ENCODE peak calls at places on chromosomes 6 and 20, in five cellular contexts. One of them, this sample, is unnamed. For H3K9me3, the result is how much of the 10 kb centered on the place peaks cover.

GRCh38 chr20:59356662-59357061 is 56.3 kb downstream of the EDN3 start:
- DNase-seq in lower lobe of right lung: no peak
- DNase-seq in HAP-1: no peak
- DNase-seq in naive thymus-derived CD4-positive, alpha-beta T cell: no peak
- DNase-seq in Caco-2: no peak
- DNase-seq in this sample: no peak

GRCh38 chr20:32343438-32343837 is 14.7 kb upstream of the ASXL1 start:
- DNase-seq in HAP-1: no peak
- DNase-seq in Caco-2: no peak
- DNase-seq in lower lobe of right lung: no peak
- DNase-seq in naive thymus-derived CD4-positive, alpha-beta T cell: no peak
- DNase-seq in this sample: no peak

GRCh38 chr20:50283922-50284810 is 93.5 kb downstream of the CEBPB start:
- DNase-seq in lower lobe of right lung: peak
- DNase-seq in Caco-2: no peak
- DNase-seq in naive thymus-derived CD4-positive, alpha-beta T cell: no peak
- DNase-seq in HAP-1: no peak
- DNase-seq in this sample: no peak

GRCh38 chr20:40768105-40768504 is 79.1 kb upstream of the MAFB start:
- DNase-seq in HAP-1: no peak
- DNase-seq in Caco-2: no peak
- DNase-seq in naive thymus-derived CD4-positive, alpha-beta T cell: no peak
- DNase-seq in lower lobe of right lung: no peak
- DNase-seq in this sample: no peak

GRCh38 chr6:13863699-13864155 is 49.4 kb upstream of the MCUR1 start:
- DNase-seq in lower lobe of right lung: no peak
- DNase-seq in Caco-2: peak
- DNase-seq in HAP-1: no peak
- DNase-seq in naive thymus-derived CD4-positive, alpha-beta T cell: no peak
- DNase-seq in this sample: peak

GRCh38 chr6:128161839-128162238 is 261.0 kb upstream of the THEMIS start:
- DNase-seq in Caco-2: no peak
- DNase-seq in HAP-1: peak
- DNase-seq in naive thymus-derived CD4-positive, alpha-beta T cell: no peak
- DNase-seq in lower lobe of right lung: no peak
- DNase-seq in this sample: no peak

GRCh38 chr20:37564388-37565133 is 36.9 kb upstream of the BLCAP start:
- DNase-seq in HAP-1: peak
- DNase-seq in naive thymus-derived CD4-positive, alpha-beta T cell: peak
- DNase-seq in Caco-2: peak
- DNase-seq in lower lobe of right lung: peak
- DNase-seq in this sample: peak

GRCh38 chr6:130018830-130019795 is 732 bp downstream of the L3MBTL3 start:
- DNase-seq in naive thymus-derived CD4-positive, alpha-beta T cell: peak
- DNase-seq in lower lobe of right lung: peak
- DNase-seq in HAP-1: peak
- DNase-seq in Caco-2: peak
- DNase-seq in this sample: peak

GRCh38 chr6:156438519-156438918 is 338.7 kb upstream of the ARID1B start:
- DNase-seq in Caco-2: no peak
- DNase-seq in lower lobe of right lung: no peak
- DNase-seq in naive thymus-derived CD4-positive, alpha-beta T cell: no peak
- DNase-seq in HAP-1: no peak
- DNase-seq in this sample: no peak

DNA sequence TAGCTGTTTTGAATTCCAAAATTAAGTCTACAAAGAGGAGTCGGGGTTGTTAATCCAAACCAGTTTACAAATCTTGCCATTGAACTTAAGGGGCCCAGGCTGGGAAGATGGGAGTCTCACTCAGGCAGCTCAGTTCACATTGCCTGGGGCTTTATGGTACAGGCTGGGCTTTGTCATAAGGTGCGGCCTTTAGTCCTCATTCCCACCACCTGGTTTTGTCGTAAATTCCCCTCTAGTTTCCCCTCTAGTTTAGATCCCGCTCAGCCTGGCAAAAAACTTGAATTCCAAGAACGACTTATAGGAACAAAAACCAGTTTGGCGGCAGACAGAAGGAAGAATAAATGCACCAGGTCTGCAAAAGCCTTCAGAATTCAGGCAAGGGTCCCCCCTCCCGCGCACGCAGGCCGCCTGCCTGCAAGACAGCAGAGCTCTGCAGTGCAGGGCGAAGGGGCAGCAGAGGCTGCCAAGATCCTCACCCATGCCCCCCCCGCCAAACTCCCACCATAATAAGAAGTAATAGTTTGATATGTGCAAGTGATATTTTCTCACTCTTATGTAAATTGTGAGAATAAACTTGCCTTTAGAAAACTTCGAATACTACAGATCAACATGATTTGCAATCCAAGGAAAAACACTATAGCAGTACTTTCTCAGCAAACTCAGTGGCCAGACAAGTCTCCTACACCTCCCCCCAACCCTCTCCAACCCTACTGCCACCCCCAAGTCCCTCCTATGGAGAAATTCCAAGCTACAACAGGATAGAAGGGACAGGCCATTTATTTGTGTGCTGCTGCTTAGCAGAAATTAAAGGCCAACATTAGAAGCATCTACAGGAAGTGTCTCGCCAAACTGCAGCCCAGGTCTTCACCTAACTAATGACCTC is 4.0 kb downstream of the BMP7 start:
- DNase-seq in HAP-1: peak
- DNase-seq in Caco-2: no peak
- DNase-seq in naive thymus-derived CD4-positive, alpha-beta T cell: no peak
- DNase-seq in lower lobe of right lung: no peak
- DNase-seq in this sample: no peak
- H3K4me3 ChIP-seq in HAP-1: no peak
- H3K4me3 ChIP-seq in Caco-2: no peak
- H3K4me3 ChIP-seq in naive thymus-derived CD4-positive, alpha-beta T cell: no peak
- H3K4me3 ChIP-seq in lower lobe of right lung: no peak
- H3K4me3 ChIP-seq in this sample: no peak

GRCh38 chr20:29750268-29750899 is 1507.1 kb upstream of the DEFB115 start:
- DNase-seq in HAP-1: no peak
- DNase-seq in naive thymus-derived CD4-positive, alpha-beta T cell: no peak
- DNase-seq in Caco-2: no peak
- DNase-seq in lower lobe of right lung: no peak
- DNase-seq in this sample: no peak
- H3K9me3 ChIP-seq in HAP-1: under half
- H3K9me3 ChIP-seq in naive thymus-derived CD4-positive, alpha-beta T cell: under half
- H3K9me3 ChIP-seq in Caco-2: under half
- H3K9me3 ChIP-seq in lower lobe of right lung: under half
- H3K9me3 ChIP-seq in this sample: under half

DNA sequence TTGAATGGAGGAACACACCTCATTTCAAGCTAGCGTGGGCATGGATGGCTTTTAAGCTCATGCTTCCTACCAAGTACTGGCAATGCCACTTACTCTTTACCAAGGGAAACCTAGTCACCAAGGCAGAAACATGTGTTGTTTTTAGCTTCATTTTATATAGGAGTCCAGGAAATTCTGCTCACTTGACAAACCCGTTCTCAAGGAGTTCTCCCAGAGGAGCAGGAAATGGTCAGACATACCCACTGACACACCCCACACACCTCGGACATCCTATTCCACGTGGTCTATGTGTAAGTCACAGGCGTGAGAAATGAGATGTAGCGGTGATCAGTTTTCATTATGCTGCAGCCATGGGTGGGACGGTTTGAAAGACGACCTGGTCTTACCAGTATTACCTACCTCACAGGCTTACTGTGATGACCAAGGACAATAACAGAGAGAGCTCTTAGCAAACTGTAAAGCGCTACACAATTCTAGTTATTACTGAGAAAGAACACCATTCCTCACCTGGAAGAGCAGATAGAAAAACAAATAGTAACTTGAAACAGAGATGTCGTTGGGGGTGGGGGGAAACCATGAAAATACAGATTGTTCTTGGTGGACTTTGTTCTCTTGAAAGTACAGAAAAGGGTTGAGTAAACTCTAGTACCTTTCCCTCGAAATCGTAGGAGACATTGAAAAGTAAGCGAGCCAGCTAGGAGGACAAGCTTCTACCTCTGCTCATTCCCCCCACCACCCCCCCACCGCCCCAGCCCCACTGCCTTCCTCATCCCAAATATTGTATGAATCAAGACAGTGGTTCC is 1.7 kb downstream of the CNKSR3 start:
- DNase-seq in Caco-2: peak
- DNase-seq in naive thymus-derived CD4-positive, alpha-beta T cell: no peak
- DNase-seq in lower lobe of right lung: no peak
- DNase-seq in HAP-1: peak
- DNase-seq in this sample: no peak
- H3K4me3 ChIP-seq in Caco-2: peak
- H3K4me3 ChIP-seq in naive thymus-derived CD4-positive, alpha-beta T cell: no peak
- H3K4me3 ChIP-seq in lower lobe of right lung: peak
- H3K4me3 ChIP-seq in HAP-1: peak
- H3K4me3 ChIP-seq in this sample: peak

DNA sequence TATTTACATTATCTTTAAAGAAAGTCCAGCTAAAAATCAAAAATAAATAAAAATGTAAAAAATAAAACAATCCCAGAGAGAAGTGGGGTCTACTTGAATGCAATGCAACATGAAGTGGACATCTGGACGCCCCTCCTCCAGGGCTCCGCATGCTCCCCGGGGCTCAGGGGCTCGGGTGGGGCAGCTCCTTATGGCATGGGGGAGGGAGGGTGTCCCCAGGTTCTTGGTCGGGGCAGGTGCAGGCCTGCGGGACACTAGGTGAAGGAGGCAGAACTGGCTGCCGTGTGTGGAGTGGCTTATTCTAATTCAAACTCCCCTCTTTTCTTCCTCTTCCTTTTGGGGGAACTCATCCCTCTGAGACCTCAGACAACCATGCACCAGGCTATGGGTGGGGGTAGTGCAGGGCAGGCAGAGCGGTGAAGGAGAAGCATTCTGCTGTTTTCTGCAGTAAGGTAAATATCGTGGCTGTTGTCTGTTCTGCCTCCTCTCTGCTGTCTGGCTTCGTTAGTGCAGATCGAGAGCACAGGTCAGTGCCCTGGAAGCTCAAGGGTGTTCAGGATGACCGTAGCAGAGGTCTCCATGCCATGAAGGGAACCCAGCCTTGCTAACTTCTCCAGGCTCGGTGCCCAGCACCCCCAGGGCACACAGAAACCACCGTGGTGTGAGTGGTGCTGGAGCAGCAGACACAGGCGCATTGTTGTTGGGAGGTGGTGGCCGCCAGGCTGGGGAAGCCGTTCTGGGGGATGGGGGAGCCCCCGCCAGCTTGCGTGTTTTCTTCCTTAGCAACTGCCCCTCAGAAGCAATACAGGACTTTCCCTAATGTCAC is 82.6 kb downstream of the TTLL2 start:
- DNase-seq in naive thymus-derived CD4-positive, alpha-beta T cell: no peak
- DNase-seq in HAP-1: no peak
- DNase-seq in Caco-2: no peak
- DNase-seq in lower lobe of right lung: no peak
- DNase-seq in this sample: no peak
- H3K9me3 ChIP-seq in naive thymus-derived CD4-positive, alpha-beta T cell: under half
- H3K9me3 ChIP-seq in HAP-1: under half
- H3K9me3 ChIP-seq in Caco-2: under half
- H3K9me3 ChIP-seq in lower lobe of right lung: under half
- H3K9me3 ChIP-seq in this sample: under half

GRCh38 chr6:15340105-15340601 is 94.3 kb downstream of the JARID2 start:
- DNase-seq in lower lobe of right lung: no peak
- DNase-seq in naive thymus-derived CD4-positive, alpha-beta T cell: no peak
- DNase-seq in HAP-1: no peak
- DNase-seq in Caco-2: no peak
- DNase-seq in this sample: no peak

GRCh38 chr6:15340775-15341174 is 94.9 kb downstream of the JARID2 start:
- DNase-seq in lower lobe of right lung: no peak
- DNase-seq in Caco-2: no peak
- DNase-seq in naive thymus-derived CD4-positive, alpha-beta T cell: no peak
- DNase-seq in HAP-1: no peak
- DNase-seq in this sample: no peak

GRCh38 chr6:15342114-15342513 is 96.2 kb downstream of the JARID2 start:
- DNase-seq in Caco-2: no peak
- DNase-seq in HAP-1: no peak
- DNase-seq in lower lobe of right lung: no peak
- DNase-seq in naive thymus-derived CD4-positive, alpha-beta T cell: no peak
- DNase-seq in this sample: no peak

GRCh38 chr6:15343490-15344185 is 97.8 kb downstream of the JARID2 start:
- DNase-seq in Caco-2: no peak
- DNase-seq in lower lobe of right lung: no peak
- DNase-seq in HAP-1: no peak
- DNase-seq in naive thymus-derived CD4-positive, alpha-beta T cell: no peak
- DNase-seq in this sample: no peak

DNA sequence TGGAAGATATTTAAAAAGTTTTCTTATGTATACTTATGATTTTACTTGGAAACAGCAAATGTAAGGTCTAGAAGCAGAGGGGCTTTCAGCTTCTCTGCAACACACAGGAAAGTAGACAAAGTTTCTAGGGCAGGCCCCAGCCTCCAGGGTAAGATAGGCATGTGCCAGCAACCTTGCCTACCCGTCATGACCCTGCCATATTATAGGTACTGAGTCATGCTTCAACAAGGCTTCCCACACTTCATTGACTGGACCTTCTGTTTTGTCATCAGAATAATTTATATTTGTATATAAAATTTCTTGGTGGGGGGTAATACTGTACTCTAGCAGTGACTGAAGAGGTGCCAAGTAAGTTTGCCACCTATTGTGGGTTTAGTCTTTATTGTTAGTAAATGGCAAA is 95.4 kb downstream of the JARID2 start:
- DNase-seq in naive thymus-derived CD4-positive, alpha-beta T cell: no peak
- DNase-seq in HAP-1: no peak
- DNase-seq in Caco-2: no peak
- DNase-seq in lower lobe of right lung: no peak
- DNase-seq in this sample: no peak
- H3K4me3 ChIP-seq in naive thymus-derived CD4-positive, alpha-beta T cell: no peak
- H3K4me3 ChIP-seq in HAP-1: no peak
- H3K4me3 ChIP-seq in Caco-2: no peak
- H3K4me3 ChIP-seq in lower lobe of right lung: no peak
- H3K4me3 ChIP-seq in this sample: no peak